ENCODE peak calls at places on chromosomes 5 and 9, in ten cellular contexts. F is mesenchymal stem cell; Z is breast epithelium; X is activated T-helper 9 cell treated with anti-CD3 and anti-CD28 coated beads, Interleukin-2, amount 50 U/mL, for 16 hours; O is fibroblast of the conjunctiva; M is effector memory CD8-positive, alpha-beta T cell; Y is lung; K is EL; G is activated effector memory CD4-positive, alpha-beta T cell treated with Interleukin-2 at 50 U/mL for 16 hours; P is Calu3. N is an unnamed sample.

GRCh38 chr9:83477571-83477970 is 60.6 kb downstream of the FRMD3 start:
- DNase-seq in F (no peak), Z (no peak), X (no peak), O (no peak), M (no peak), Y (no peak), K (peak; percentile 8), G (no peak), P (no peak), N (no peak)

GRCh38 chr5:39716532-39716971 is 291.8 kb upstream of the DAB2 start:
- DNase-seq in F (peak; percentile 73), Z (no peak), X (no peak), O (peak; percentile 51), M (peak; percentile 3), Y (no peak), K (peak; percentile 73), G (no peak), P (peak; percentile 58), N (no peak)

GRCh38 chr5:143402464-143403356 is 776 bp downstream of the NR3C1 start:
- DNase-seq in F (peak; percentile 54), Z (peak; percentile 54), X (peak; percentile 37), O (no peak), M (peak; percentile 46), Y (peak; percentile 58), K (peak; percentile 54), G (peak; percentile 39), P (peak; percentile 54), N (peak; percentile 93)

GRCh38 chr5:122559676-122560075 is 215.2 kb upstream of the SNX2 start:
- DNase-seq in F (no peak), Z (no peak), X (no peak), O (no peak), M (no peak), Y (no peak), K (peak; percentile 21), G (no peak), P (no peak), N (no peak)

GRCh38 chr5:82072138-82072537 is 100.3 kb downstream of the ATG10 start:
- DNase-seq in F (no peak), Z (no peak), X (no peak), O (no peak), M (no peak), Y (no peak), K (no peak), G (no peak), P (no peak), N (no peak)

GRCh38 chr5:9536717-9537116 is 9.2 kb downstream of the SEMA5A start:
- DNase-seq in F (no peak), Z (no peak), X (no peak), O (no peak), M (no peak), Y (no peak), K (no peak), G (no peak), P (no peak), N (no peak)

GRCh38 chr5:66888613-66889012 is 292.4 kb downstream of the MAST4 start:
- DNase-seq in F (no peak), Z (no peak), X (no peak), O (no peak), M (no peak), Y (no peak), K (no peak), G (no peak), P (no peak), N (no peak)

GRCh38 chr9:105064248-105065118 is 136.5 kb upstream of the ABCA1 start:
- DNase-seq in F (peak; percentile 99), Z (peak; percentile 86), X (no peak), O (peak; percentile 97), M (no peak), Y (peak; percentile 80), K (peak; percentile 97), G (no peak), P (peak; percentile 61), N (peak; percentile 97)

GRCh38 chr9:78989031-78989658 is 582.6 kb upstream of the TLE4 start:
- DNase-seq in F (no peak), Z (no peak), X (no peak), O (no peak), M (no peak), Y (no peak), K (no peak), G (no peak), P (no peak), N (no peak)

GRCh38 chr5:142316051-142316450 is 8.8 kb downstream of the SPRY4 start:
- DNase-seq in F (peak; percentile 73), Z (no peak), X (no peak), O (no peak), M (no peak), Y (no peak), K (peak; percentile 39), G (no peak), P (no peak), N (no peak)

GRCh38 chr9:103913899-103914298 is 180.2 kb upstream of the SMC2 start:
- DNase-seq in F (no peak), Z (no peak), X (no peak), O (no peak), M (no peak), Y (no peak), K (no peak), G (no peak), P (no peak), N (no peak)

GRCh38 chr9:124221685-124222084 is 36.1 kb upstream of the NEK6 start:
- DNase-seq in F (no peak), Z (no peak), X (no peak), O (no peak), M (no peak), Y (no peak), K (no peak), G (no peak), P (no peak), N (no peak)

GRCh38 chr5:160262151-160262550 is 32.8 kb downstream of the FABP6 start:
- DNase-seq in F (no peak), Z (no peak), X (no peak), O (no peak), M (no peak), Y (no peak), K (no peak), G (no peak), P (no peak), N (no peak)

GRCh38 chr9:100426194-100426531 is 780 bp upstream of the MSANTD3 start:
- DNase-seq in F (no peak), Z (no peak), X (no peak), O (no peak), M (no peak), Y (no peak), K (no peak), G (no peak), P (no peak), N (no peak)

GRCh38 chr9:22469928-22470544 is 23.4 kb downstream of the DMRTA1 start:
- DNase-seq in F (peak; percentile 41), Z (no peak), X (no peak), O (no peak), M (no peak), Y (no peak), K (peak; percentile 49), G (no peak), P (peak; percentile 44), N (no peak)

GRCh38 chr5:113039229-113039628 is 62.6 kb downstream of the DCP2 start:
- DNase-seq in F (no peak), Z (no peak), X (no peak), O (no peak), M (no peak), Y (peak; percentile 10), K (no peak), G (no peak), P (no peak), N (peak; percentile 78)

GRCh38 chr5:168020522-168021294 is 270.7 kb upstream of the WWC1 start:
- DNase-seq in F (peak; percentile 15), Z (no peak), X (no peak), O (no peak), M (no peak), Y (no peak), K (peak; percentile 12), G (no peak), P (no peak), N (no peak)

GRCh38 chr9:93297659-93298497 is 113.9 kb downstream of the WNK2 start:
- DNase-seq in F (no peak), Z (no peak), X (no peak), O (no peak), M (no peak), Y (no peak), K (no peak), G (no peak), P (no peak), N (peak; percentile 91)

GRCh38 chr5:71384706-71385105 is 70.7 kb upstream of the BDP1 start:
- DNase-seq in F (no peak), Z (no peak), X (no peak), O (no peak), M (no peak), Y (no peak), K (no peak), G (no peak), P (no peak), N (no peak)

GRCh38 chr9:107615325-107615724 is 125.8 kb upstream of the KLF4 start:
- DNase-seq in F (peak; percentile 71), Z (no peak), X (no peak), O (peak; percentile 35), M (no peak), Y (no peak), K (no peak), G (no peak), P (no peak), N (no peak)

GRCh38 chr5:52983731-52984620 is 5.2 kb upstream of the ITGA2 start:
- DNase-seq in F (peak; percentile 68), Z (no peak), X (no peak), O (no peak), M (no peak), Y (no peak), K (no peak), G (no peak), P (no peak), N (no peak)